ENCODE peak calls at places on chromosomes 6 and 20, in seven cellular contexts. One of them, this sample, is unnamed.

GRCh38 chr6:148146717-148147116 is 195.9 kb upstream of the SASH1 start:
- DNase-seq in activated naive CD4-positive, alpha-beta T cell treated with anti-CD3 and anti-CD28 coated beads for 36 hours: peak; percentile 91
- DNase-seq in sigmoid colon: no peak
- DNase-seq in NCI-H1436 treated with DMSO at 0.1 percent for 48 hours: no peak
- DNase-seq in stimulated activated naive CD8-positive, alpha-beta T cell treated with anti-CD3 and anti-CD28 coated beads, Interleukin-15, Interleukin-2, amounts not matched to agents 100 U/mL and 50 U/mL, for 24 hours: peak; percentile 58
- DNase-seq in ascending aorta: no peak
- DNase-seq in SK-MEL-5: no peak
- DNase-seq in this sample: no peak

GRCh38 chr20:8633366-8633765 is 435.5 kb upstream of the PLCB4 start:
- DNase-seq in stimulated activated naive CD8-positive, alpha-beta T cell treated with anti-CD3 and anti-CD28 coated beads, Interleukin-15, Interleukin-2, amounts not matched to agents 100 U/mL and 50 U/mL, for 24 hours: no peak
- DNase-seq in SK-MEL-5: no peak
- DNase-seq in NCI-H1436 treated with DMSO at 0.1 percent for 48 hours: no peak
- DNase-seq in ascending aorta: no peak
- DNase-seq in sigmoid colon: no peak
- DNase-seq in activated naive CD4-positive, alpha-beta T cell treated with anti-CD3 and anti-CD28 coated beads for 36 hours: no peak
- DNase-seq in this sample: no peak

GRCh38 chr6:55853008-55854001 is 22.1 kb downstream of the BMP5 start:
- DNase-seq in activated naive CD4-positive, alpha-beta T cell treated with anti-CD3 and anti-CD28 coated beads for 36 hours: no peak
- DNase-seq in sigmoid colon: no peak
- DNase-seq in SK-MEL-5: no peak
- DNase-seq in ascending aorta: no peak
- DNase-seq in stimulated activated naive CD8-positive, alpha-beta T cell treated with anti-CD3 and anti-CD28 coated beads, Interleukin-15, Interleukin-2, amounts not matched to agents 100 U/mL and 50 U/mL, for 24 hours: no peak
- DNase-seq in NCI-H1436 treated with DMSO at 0.1 percent for 48 hours: no peak
- DNase-seq in this sample: no peak

GRCh38 chr20:31707994-31708744 is 14.5 kb downstream of the BCL2L1 start:
- DNase-seq in sigmoid colon: peak; percentile 81
- DNase-seq in SK-MEL-5: no peak
- DNase-seq in stimulated activated naive CD8-positive, alpha-beta T cell treated with anti-CD3 and anti-CD28 coated beads, Interleukin-15, Interleukin-2, amounts not matched to agents 100 U/mL and 50 U/mL, for 24 hours: no peak
- DNase-seq in ascending aorta: no peak
- DNase-seq in NCI-H1436 treated with DMSO at 0.1 percent for 48 hours: peak; percentile 57
- DNase-seq in activated naive CD4-positive, alpha-beta T cell treated with anti-CD3 and anti-CD28 coated beads for 36 hours: no peak
- DNase-seq in this sample: peak; percentile 78

GRCh38 chr20:50762435-50763201 is 31.2 kb downstream of the PARD6B start:
- DNase-seq in activated naive CD4-positive, alpha-beta T cell treated with anti-CD3 and anti-CD28 coated beads for 36 hours: no peak
- DNase-seq in stimulated activated naive CD8-positive, alpha-beta T cell treated with anti-CD3 and anti-CD28 coated beads, Interleukin-15, Interleukin-2, amounts not matched to agents 100 U/mL and 50 U/mL, for 24 hours: no peak
- DNase-seq in sigmoid colon: peak; percentile 96
- DNase-seq in ascending aorta: peak; percentile 89
- DNase-seq in SK-MEL-5: no peak
- DNase-seq in NCI-H1436 treated with DMSO at 0.1 percent for 48 hours: no peak
- DNase-seq in this sample: no peak

GRCh38 chr6:90677440-90677839 is 90.6 kb upstream of the MAP3K7 start:
- DNase-seq in stimulated activated naive CD8-positive, alpha-beta T cell treated with anti-CD3 and anti-CD28 coated beads, Interleukin-15, Interleukin-2, amounts not matched to agents 100 U/mL and 50 U/mL, for 24 hours: no peak
- DNase-seq in sigmoid colon: no peak
- DNase-seq in NCI-H1436 treated with DMSO at 0.1 percent for 48 hours: peak; percentile 26
- DNase-seq in activated naive CD4-positive, alpha-beta T cell treated with anti-CD3 and anti-CD28 coated beads for 36 hours: no peak
- DNase-seq in SK-MEL-5: no peak
- DNase-seq in ascending aorta: no peak
- DNase-seq in this sample: no peak

GRCh38 chr6:110415297-110415916 is at the start of gene DDO:
- DNase-seq in stimulated activated naive CD8-positive, alpha-beta T cell treated with anti-CD3 and anti-CD28 coated beads, Interleukin-15, Interleukin-2, amounts not matched to agents 100 U/mL and 50 U/mL, for 24 hours: no peak
- DNase-seq in sigmoid colon: peak; percentile 92
- DNase-seq in ascending aorta: peak; percentile 95
- DNase-seq in NCI-H1436 treated with DMSO at 0.1 percent for 48 hours: no peak
- DNase-seq in activated naive CD4-positive, alpha-beta T cell treated with anti-CD3 and anti-CD28 coated beads for 36 hours: no peak
- DNase-seq in SK-MEL-5: peak; percentile 52
- DNase-seq in this sample: no peak

GRCh38 chr20:1998715-1999114 is 4.9 kb upstream of the PDYN start:
- DNase-seq in stimulated activated naive CD8-positive, alpha-beta T cell treated with anti-CD3 and anti-CD28 coated beads, Interleukin-15, Interleukin-2, amounts not matched to agents 100 U/mL and 50 U/mL, for 24 hours: no peak
- DNase-seq in activated naive CD4-positive, alpha-beta T cell treated with anti-CD3 and anti-CD28 coated beads for 36 hours: no peak
- DNase-seq in sigmoid colon: no peak
- DNase-seq in SK-MEL-5: no peak
- DNase-seq in NCI-H1436 treated with DMSO at 0.1 percent for 48 hours: no peak
- DNase-seq in ascending aorta: no peak
- DNase-seq in this sample: no peak

GRCh38 chr20:43642548-43642947 is 24.4 kb upstream of the MYBL2 start:
- DNase-seq in SK-MEL-5: no peak
- DNase-seq in NCI-H1436 treated with DMSO at 0.1 percent for 48 hours: no peak
- DNase-seq in stimulated activated naive CD8-positive, alpha-beta T cell treated with anti-CD3 and anti-CD28 coated beads, Interleukin-15, Interleukin-2, amounts not matched to agents 100 U/mL and 50 U/mL, for 24 hours: no peak
- DNase-seq in sigmoid colon: no peak
- DNase-seq in activated naive CD4-positive, alpha-beta T cell treated with anti-CD3 and anti-CD28 coated beads for 36 hours: no peak
- DNase-seq in ascending aorta: no peak
- DNase-seq in this sample: no peak

GRCh38 chr6:8030920-8031319 is 33.3 kb downstream of the BLOC1S5 start:
- DNase-seq in NCI-H1436 treated with DMSO at 0.1 percent for 48 hours: no peak
- DNase-seq in SK-MEL-5: no peak
- DNase-seq in ascending aorta: no peak
- DNase-seq in sigmoid colon: no peak
- DNase-seq in stimulated activated naive CD8-positive, alpha-beta T cell treated with anti-CD3 and anti-CD28 coated beads, Interleukin-15, Interleukin-2, amounts not matched to agents 100 U/mL and 50 U/mL, for 24 hours: no peak
- DNase-seq in activated naive CD4-positive, alpha-beta T cell treated with anti-CD3 and anti-CD28 coated beads for 36 hours: no peak
- DNase-seq in this sample: no peak

GRCh38 chr20:45510242-45510862 is 5.1 kb downstream of the SPINT3 start:
- DNase-seq in ascending aorta: no peak
- DNase-seq in SK-MEL-5: no peak
- DNase-seq in sigmoid colon: no peak
- DNase-seq in stimulated activated naive CD8-positive, alpha-beta T cell treated with anti-CD3 and anti-CD28 coated beads, Interleukin-15, Interleukin-2, amounts not matched to agents 100 U/mL and 50 U/mL, for 24 hours: no peak
- DNase-seq in activated naive CD4-positive, alpha-beta T cell treated with anti-CD3 and anti-CD28 coated beads for 36 hours: no peak
- DNase-seq in NCI-H1436 treated with DMSO at 0.1 percent for 48 hours: no peak
- DNase-seq in this sample: no peak

GRCh38 chr6:44224154-44224977 is 971 bp downstream of the SLC29A1 start:
- DNase-seq in NCI-H1436 treated with DMSO at 0.1 percent for 48 hours: no peak
- DNase-seq in SK-MEL-5: no peak
- DNase-seq in stimulated activated naive CD8-positive, alpha-beta T cell treated with anti-CD3 and anti-CD28 coated beads, Interleukin-15, Interleukin-2, amounts not matched to agents 100 U/mL and 50 U/mL, for 24 hours: peak; percentile 24
- DNase-seq in sigmoid colon: peak; percentile 75
- DNase-seq in activated naive CD4-positive, alpha-beta T cell treated with anti-CD3 and anti-CD28 coated beads for 36 hours: peak; percentile 50
- DNase-seq in ascending aorta: peak; percentile 74
- DNase-seq in this sample: no peak

GRCh38 chr6:63926950-63927349 is 291.3 kb downstream of the PHF3 start:
- DNase-seq in activated naive CD4-positive, alpha-beta T cell treated with anti-CD3 and anti-CD28 coated beads for 36 hours: no peak
- DNase-seq in sigmoid colon: no peak
- DNase-seq in SK-MEL-5: no peak
- DNase-seq in ascending aorta: no peak
- DNase-seq in stimulated activated naive CD8-positive, alpha-beta T cell treated with anti-CD3 and anti-CD28 coated beads, Interleukin-15, Interleukin-2, amounts not matched to agents 100 U/mL and 50 U/mL, for 24 hours: no peak
- DNase-seq in NCI-H1436 treated with DMSO at 0.1 percent for 48 hours: no peak
- DNase-seq in this sample: no peak

GRCh38 chr6:36724514-36725385 is 27.1 kb downstream of the RAB44 start:
- DNase-seq in stimulated activated naive CD8-positive, alpha-beta T cell treated with anti-CD3 and anti-CD28 coated beads, Interleukin-15, Interleukin-2, amounts not matched to agents 100 U/mL and 50 U/mL, for 24 hours: peak; percentile 74
- DNase-seq in activated naive CD4-positive, alpha-beta T cell treated with anti-CD3 and anti-CD28 coated beads for 36 hours: peak; percentile 88
- DNase-seq in ascending aorta: peak; percentile 82
- DNase-seq in sigmoid colon: peak; percentile 70
- DNase-seq in NCI-H1436 treated with DMSO at 0.1 percent for 48 hours: no peak
- DNase-seq in SK-MEL-5: peak; percentile 84
- DNase-seq in this sample: no peak

GRCh38 chr6:13346245-13346644 is 17.9 kb upstream of the TBC1D7 start:
- DNase-seq in NCI-H1436 treated with DMSO at 0.1 percent for 48 hours: no peak
- DNase-seq in stimulated activated naive CD8-positive, alpha-beta T cell treated with anti-CD3 and anti-CD28 coated beads, Interleukin-15, Interleukin-2, amounts not matched to agents 100 U/mL and 50 U/mL, for 24 hours: no peak
- DNase-seq in SK-MEL-5: no peak
- DNase-seq in ascending aorta: no peak
- DNase-seq in sigmoid colon: no peak
- DNase-seq in activated naive CD4-positive, alpha-beta T cell treated with anti-CD3 and anti-CD28 coated beads for 36 hours: no peak
- DNase-seq in this sample: no peak

GRCh38 chr6:34457392-34457746 is 8.5 kb upstream of the PACSIN1 start:
- DNase-seq in SK-MEL-5: no peak
- DNase-seq in NCI-H1436 treated with DMSO at 0.1 percent for 48 hours: no peak
- DNase-seq in ascending aorta: no peak
- DNase-seq in sigmoid colon: no peak
- DNase-seq in activated naive CD4-positive, alpha-beta T cell treated with anti-CD3 and anti-CD28 coated beads for 36 hours: no peak
- DNase-seq in stimulated activated naive CD8-positive, alpha-beta T cell treated with anti-CD3 and anti-CD28 coated beads, Interleukin-15, Interleukin-2, amounts not matched to agents 100 U/mL and 50 U/mL, for 24 hours: no peak
- DNase-seq in this sample: no peak

GRCh38 chr6:151374024-151374423 is 17.3 kb downstream of the ZBTB2 start:
- DNase-seq in NCI-H1436 treated with DMSO at 0.1 percent for 48 hours: no peak
- DNase-seq in sigmoid colon: no peak
- DNase-seq in SK-MEL-5: no peak
- DNase-seq in stimulated activated naive CD8-positive, alpha-beta T cell treated with anti-CD3 and anti-CD28 coated beads, Interleukin-15, Interleukin-2, amounts not matched to agents 100 U/mL and 50 U/mL, for 24 hours: no peak
- DNase-seq in activated naive CD4-positive, alpha-beta T cell treated with anti-CD3 and anti-CD28 coated beads for 36 hours: peak; percentile 44
- DNase-seq in ascending aorta: no peak
- DNase-seq in this sample: no peak

GRCh38 chr6:53628354-53629119 is 37.0 kb downstream of the KLHL31 start:
- DNase-seq in ascending aorta: no peak
- DNase-seq in SK-MEL-5: no peak
- DNase-seq in NCI-H1436 treated with DMSO at 0.1 percent for 48 hours: no peak
- DNase-seq in activated naive CD4-positive, alpha-beta T cell treated with anti-CD3 and anti-CD28 coated beads for 36 hours: no peak
- DNase-seq in sigmoid colon: no peak
- DNase-seq in stimulated activated naive CD8-positive, alpha-beta T cell treated with anti-CD3 and anti-CD28 coated beads, Interleukin-15, Interleukin-2, amounts not matched to agents 100 U/mL and 50 U/mL, for 24 hours: no peak
- DNase-seq in this sample: no peak

GRCh38 chr6:140051521-140052455 is 677.3 kb upstream of the CITED2 start:
- DNase-seq in NCI-H1436 treated with DMSO at 0.1 percent for 48 hours: peak; percentile 23
- DNase-seq in SK-MEL-5: no peak
- DNase-seq in activated naive CD4-positive, alpha-beta T cell treated with anti-CD3 and anti-CD28 coated beads for 36 hours: no peak
- DNase-seq in stimulated activated naive CD8-positive, alpha-beta T cell treated with anti-CD3 and anti-CD28 coated beads, Interleukin-15, Interleukin-2, amounts not matched to agents 100 U/mL and 50 U/mL, for 24 hours: no peak
- DNase-seq in ascending aorta: no peak
- DNase-seq in sigmoid colon: no peak
- DNase-seq in this sample: no peak

GRCh38 chr6:13508711-13509705 is 21.6 kb upstream of the GFOD1 start:
- DNase-seq in stimulated activated naive CD8-positive, alpha-beta T cell treated with anti-CD3 and anti-CD28 coated beads, Interleukin-15, Interleukin-2, amounts not matched to agents 100 U/mL and 50 U/mL, for 24 hours: no peak
- DNase-seq in ascending aorta: peak; percentile 56
- DNase-seq in sigmoid colon: no peak
- DNase-seq in SK-MEL-5: no peak
- DNase-seq in activated naive CD4-positive, alpha-beta T cell treated with anti-CD3 and anti-CD28 coated beads for 36 hours: no peak
- DNase-seq in NCI-H1436 treated with DMSO at 0.1 percent for 48 hours: no peak
- DNase-seq in this sample: no peak

GRCh38 chr6:28758046-28758817 is 165.6 kb downstream of the TRIM27 start:
- DNase-seq in stimulated activated naive CD8-positive, alpha-beta T cell treated with anti-CD3 and anti-CD28 coated beads, Interleukin-15, Interleukin-2, amounts not matched to agents 100 U/mL and 50 U/mL, for 24 hours: peak; percentile 36
- DNase-seq in ascending aorta: no peak
- DNase-seq in SK-MEL-5: peak; percentile 93
- DNase-seq in activated naive CD4-positive, alpha-beta T cell treated with anti-CD3 and anti-CD28 coated beads for 36 hours: no peak
- DNase-seq in NCI-H1436 treated with DMSO at 0.1 percent for 48 hours: no peak
- DNase-seq in sigmoid colon: no peak
- DNase-seq in this sample: no peak

GRCh38 chr6:81861281-81861680 is 108.8 kb upstream of the TENT5A start:
- DNase-seq in NCI-H1436 treated with DMSO at 0.1 percent for 48 hours: no peak
- DNase-seq in sigmoid colon: no peak
- DNase-seq in ascending aorta: no peak
- DNase-seq in SK-MEL-5: no peak
- DNase-seq in stimulated activated naive CD8-positive, alpha-beta T cell treated with anti-CD3 and anti-CD28 coated beads, Interleukin-15, Interleukin-2, amounts not matched to agents 100 U/mL and 50 U/mL, for 24 hours: no peak
- DNase-seq in activated naive CD4-positive, alpha-beta T cell treated with anti-CD3 and anti-CD28 coated beads for 36 hours: no peak
- DNase-seq in this sample: no peak

GRCh38 chr6:31081872-31082271 is 30.5 kb downstream of the C6orf15 start:
- DNase-seq in ascending aorta: no peak
- DNase-seq in activated naive CD4-positive, alpha-beta T cell treated with anti-CD3 and anti-CD28 coated beads for 36 hours: no peak
- DNase-seq in NCI-H1436 treated with DMSO at 0.1 percent for 48 hours: no peak
- DNase-seq in sigmoid colon: no peak
- DNase-seq in stimulated activated naive CD8-positive, alpha-beta T cell treated with anti-CD3 and anti-CD28 coated beads, Interleukin-15, Interleukin-2, amounts not matched to agents 100 U/mL and 50 U/mL, for 24 hours: no peak
- DNase-seq in SK-MEL-5: no peak
- DNase-seq in this sample: no peak

GRCh38 chr6:15129872-15130271 is 116.0 kb upstream of the JARID2 start:
- DNase-seq in sigmoid colon: no peak
- DNase-seq in NCI-H1436 treated with DMSO at 0.1 percent for 48 hours: no peak
- DNase-seq in SK-MEL-5: no peak
- DNase-seq in ascending aorta: no peak
- DNase-seq in activated naive CD4-positive, alpha-beta T cell treated with anti-CD3 and anti-CD28 coated beads for 36 hours: peak; percentile 16
- DNase-seq in stimulated activated naive CD8-positive, alpha-beta T cell treated with anti-CD3 and anti-CD28 coated beads, Interleukin-15, Interleukin-2, amounts not matched to agents 100 U/mL and 50 U/mL, for 24 hours: peak; percentile 12
- DNase-seq in this sample: no peak

GRCh38 chr6:87494761-87495422 is 22.1 kb downstream of the SLC35A1 start:
- DNase-seq in stimulated activated naive CD8-positive, alpha-beta T cell treated with anti-CD3 and anti-CD28 coated beads, Interleukin-15, Interleukin-2, amounts not matched to agents 100 U/mL and 50 U/mL, for 24 hours: no peak
- DNase-seq in NCI-H1436 treated with DMSO at 0.1 percent for 48 hours: no peak
- DNase-seq in SK-MEL-5: no peak
- DNase-seq in ascending aorta: no peak
- DNase-seq in activated naive CD4-positive, alpha-beta T cell treated with anti-CD3 and anti-CD28 coated beads for 36 hours: no peak
- DNase-seq in sigmoid colon: no peak
- DNase-seq in this sample: no peak

GRCh38 chr6:140062042-140063041 is 687.9 kb upstream of the CITED2 start:
- DNase-seq in stimulated activated naive CD8-positive, alpha-beta T cell treated with anti-CD3 and anti-CD28 coated beads, Interleukin-15, Interleukin-2, amounts not matched to agents 100 U/mL and 50 U/mL, for 24 hours: no peak
- DNase-seq in NCI-H1436 treated with DMSO at 0.1 percent for 48 hours: no peak
- DNase-seq in sigmoid colon: peak; percentile 85
- DNase-seq in activated naive CD4-positive, alpha-beta T cell treated with anti-CD3 and anti-CD28 coated beads for 36 hours: no peak
- DNase-seq in ascending aorta: peak; percentile 64
- DNase-seq in SK-MEL-5: peak; percentile 20
- DNase-seq in this sample: no peak

GRCh38 chr6:168372871-168373270 is 53.3 kb upstream of the DACT2 start:
- DNase-seq in NCI-H1436 treated with DMSO at 0.1 percent for 48 hours: no peak
- DNase-seq in activated naive CD4-positive, alpha-beta T cell treated with anti-CD3 and anti-CD28 coated beads for 36 hours: no peak
- DNase-seq in SK-MEL-5: no peak
- DNase-seq in ascending aorta: no peak
- DNase-seq in sigmoid colon: peak; percentile 21
- DNase-seq in stimulated activated naive CD8-positive, alpha-beta T cell treated with anti-CD3 and anti-CD28 coated beads, Interleukin-15, Interleukin-2, amounts not matched to agents 100 U/mL and 50 U/mL, for 24 hours: no peak
- DNase-seq in this sample: no peak

GRCh38 chr6:163645560-163645959 is 231.0 kb downstream of the QKI start:
- DNase-seq in activated naive CD4-positive, alpha-beta T cell treated with anti-CD3 and anti-CD28 coated beads for 36 hours: no peak
- DNase-seq in ascending aorta: no peak
- DNase-seq in sigmoid colon: no peak
- DNase-seq in stimulated activated naive CD8-positive, alpha-beta T cell treated with anti-CD3 and anti-CD28 coated beads, Interleukin-15, Interleukin-2, amounts not matched to agents 100 U/mL and 50 U/mL, for 24 hours: no peak
- DNase-seq in NCI-H1436 treated with DMSO at 0.1 percent for 48 hours: no peak
- DNase-seq in SK-MEL-5: no peak
- DNase-seq in this sample: no peak

GRCh38 chr6:114467931-114468330 is 125.1 kb upstream of the HS3ST5 start:
- DNase-seq in SK-MEL-5: peak; percentile 1
- DNase-seq in stimulated activated naive CD8-positive, alpha-beta T cell treated with anti-CD3 and anti-CD28 coated beads, Interleukin-15, Interleukin-2, amounts not matched to agents 100 U/mL and 50 U/mL, for 24 hours: no peak
- DNase-seq in ascending aorta: no peak
- DNase-seq in sigmoid colon: no peak
- DNase-seq in activated naive CD4-positive, alpha-beta T cell treated with anti-CD3 and anti-CD28 coated beads for 36 hours: no peak
- DNase-seq in NCI-H1436 treated with DMSO at 0.1 percent for 48 hours: no peak
- DNase-seq in this sample: no peak

GRCh38 chr20:23340524-23340923 is 10.1 kb upstream of the NXT1 start:
- DNase-seq in NCI-H1436 treated with DMSO at 0.1 percent for 48 hours: peak; percentile 17
- DNase-seq in ascending aorta: peak; percentile 88
- DNase-seq in activated naive CD4-positive, alpha-beta T cell treated with anti-CD3 and anti-CD28 coated beads for 36 hours: peak; percentile 55
- DNase-seq in stimulated activated naive CD8-positive, alpha-beta T cell treated with anti-CD3 and anti-CD28 coated beads, Interleukin-15, Interleukin-2, amounts not matched to agents 100 U/mL and 50 U/mL, for 24 hours: no peak
- DNase-seq in SK-MEL-5: peak; percentile 78
- DNase-seq in sigmoid colon: peak; percentile 79
- DNase-seq in this sample: peak; percentile 29

GRCh38 chr6:161038229-161039003 is 46.8 kb downstream of the MAP3K4 start:
- DNase-seq in sigmoid colon: peak; percentile 90
- DNase-seq in SK-MEL-5: no peak
- DNase-seq in ascending aorta: no peak
- DNase-seq in stimulated activated naive CD8-positive, alpha-beta T cell treated with anti-CD3 and anti-CD28 coated beads, Interleukin-15, Interleukin-2, amounts not matched to agents 100 U/mL and 50 U/mL, for 24 hours: peak; percentile 4
- DNase-seq in activated naive CD4-positive, alpha-beta T cell treated with anti-CD3 and anti-CD28 coated beads for 36 hours: no peak
- DNase-seq in NCI-H1436 treated with DMSO at 0.1 percent for 48 hours: no peak
- DNase-seq in this sample: no peak

GRCh38 chr6:11730645-11731044 is 48.0 kb downstream of the ADTRP start:
- DNase-seq in NCI-H1436 treated with DMSO at 0.1 percent for 48 hours: no peak
- DNase-seq in SK-MEL-5: no peak
- DNase-seq in stimulated activated naive CD8-positive, alpha-beta T cell treated with anti-CD3 and anti-CD28 coated beads, Interleukin-15, Interleukin-2, amounts not matched to agents 100 U/mL and 50 U/mL, for 24 hours: peak; percentile 47
- DNase-seq in activated naive CD4-positive, alpha-beta T cell treated with anti-CD3 and anti-CD28 coated beads for 36 hours: peak; percentile 81
- DNase-seq in sigmoid colon: no peak
- DNase-seq in ascending aorta: no peak
- DNase-seq in this sample: no peak

GRCh38 chr6:3610206-3610605 is 141.3 kb downstream of the PXDC1 start:
- DNase-seq in sigmoid colon: no peak
- DNase-seq in NCI-H1436 treated with DMSO at 0.1 percent for 48 hours: no peak
- DNase-seq in activated naive CD4-positive, alpha-beta T cell treated with anti-CD3 and anti-CD28 coated beads for 36 hours: no peak
- DNase-seq in stimulated activated naive CD8-positive, alpha-beta T cell treated with anti-CD3 and anti-CD28 coated beads, Interleukin-15, Interleukin-2, amounts not matched to agents 100 U/mL and 50 U/mL, for 24 hours: no peak
- DNase-seq in ascending aorta: peak; percentile 5
- DNase-seq in SK-MEL-5: no peak
- DNase-seq in this sample: no peak

GRCh38 chr6:22071655-22072054 is 225.2 kb downstream of the PRL start:
- DNase-seq in NCI-H1436 treated with DMSO at 0.1 percent for 48 hours: no peak
- DNase-seq in activated naive CD4-positive, alpha-beta T cell treated with anti-CD3 and anti-CD28 coated beads for 36 hours: no peak
- DNase-seq in sigmoid colon: peak; percentile 72
- DNase-seq in stimulated activated naive CD8-positive, alpha-beta T cell treated with anti-CD3 and anti-CD28 coated beads, Interleukin-15, Interleukin-2, amounts not matched to agents 100 U/mL and 50 U/mL, for 24 hours: no peak
- DNase-seq in ascending aorta: peak; percentile 73
- DNase-seq in SK-MEL-5: peak; percentile 88
- DNase-seq in this sample: no peak

GRCh38 chr6:98832282-98833100 is 1.9 kb upstream of the POU3F2 start:
- DNase-seq in activated naive CD4-positive, alpha-beta T cell treated with anti-CD3 and anti-CD28 coated beads for 36 hours: peak; percentile 27
- DNase-seq in NCI-H1436 treated with DMSO at 0.1 percent for 48 hours: no peak
- DNase-seq in sigmoid colon: peak; percentile 54
- DNase-seq in stimulated activated naive CD8-positive, alpha-beta T cell treated with anti-CD3 and anti-CD28 coated beads, Interleukin-15, Interleukin-2, amounts not matched to agents 100 U/mL and 50 U/mL, for 24 hours: peak; percentile 13
- DNase-seq in SK-MEL-5: no peak
- DNase-seq in ascending aorta: no peak
- DNase-seq in this sample: no peak

GRCh38 chr6:31826793-31827285 is 699 bp upstream of the HSPA1B start:
- DNase-seq in sigmoid colon: peak; percentile 97
- DNase-seq in stimulated activated naive CD8-positive, alpha-beta T cell treated with anti-CD3 and anti-CD28 coated beads, Interleukin-15, Interleukin-2, amounts not matched to agents 100 U/mL and 50 U/mL, for 24 hours: peak; percentile 50
- DNase-seq in ascending aorta: peak; percentile 94
- DNase-seq in NCI-H1436 treated with DMSO at 0.1 percent for 48 hours: no peak
- DNase-seq in activated naive CD4-positive, alpha-beta T cell treated with anti-CD3 and anti-CD28 coated beads for 36 hours: peak; percentile 56
- DNase-seq in SK-MEL-5: no peak
- DNase-seq in this sample: no peak

This sample was measured in NCI-H2107.